ENCODE peak calls at places on chromosomes 4 and X, in six cellular contexts. H, L, O, U, W and T are unnamed samples.

GRCh38 chr4:40455340-40455902 is 120.3 kb downstream of the CHRNA9 start:
- DNase-seq in H (no peak), L (no peak), O (no peak), U (peak; percentile 83), W (no peak), T (no peak)

GRCh38 chr4:47032405-47033106 is 1.2 kb downstream of the GABRB1 start:
- DNase-seq in H (peak; percentile 45), L (peak; percentile 4), O (peak; percentile 48), U (no peak), W (peak; percentile 46), T (no peak)

GRCh38 chr4:157048248-157048647 is 27.7 kb upstream of the GLRB start:
- DNase-seq in H (peak; percentile 74), L (no peak), O (no peak), U (no peak), W (peak; percentile 68), T (no peak)

GRCh38 chrX:136397001-136397400 is 90.7 kb upstream of the BRS3 start:
- DNase-seq in H (no peak), L (no peak), O (no peak), U (peak; percentile 2), W (no peak), T (peak; percentile 4)

GRCh38 chr4:32396504-32396903 is 1676.3 kb downstream of the PCDH7 start:
- DNase-seq in H (no peak), L (no peak), O (no peak), U (no peak), W (no peak), T (no peak)

GRCh38 chrX:150365051-150365952 is 2.2 kb downstream of the MAMLD1 start:
- DNase-seq in H (peak; percentile 59), L (peak; percentile 31), O (peak; percentile 68), U (no peak), W (peak; percentile 71), T (peak; percentile 39)

GRCh38 chr4:6281436-6282144 is 11.9 kb downstream of the WFS1 start:
- DNase-seq in H (no peak), L (no peak), O (no peak), U (no peak), W (no peak), T (no peak)

GRCh38 chr4:76856183-76856969 is 41.6 kb downstream of the SOWAHB start:
- DNase-seq in H (peak; percentile 28), L (no peak), O (no peak), U (peak; percentile 92), W (peak; percentile 10), T (no peak)

GRCh38 chrX:70007946-70008345 is 41.8 kb downstream of the AWAT2 start:
- DNase-seq in H (no peak), L (no peak), O (no peak), U (no peak), W (no peak), T (no peak)

GRCh38 chr4:24912252-24913098 is at the start of gene CCDC149:
- DNase-seq in H (peak; percentile 93), L (peak; percentile 64), O (no peak), U (peak; percentile 57), W (peak; percentile 93), T (peak; percentile 58)

GRCh38 chr4:75011131-75011795 is 78.3 kb downstream of the PARM1 start:
- DNase-seq in H (no peak), L (no peak), O (no peak), U (no peak), W (no peak), T (no peak)

GRCh38 chr4:134024251-134024650 is 177.3 kb downstream of the PABPC4L start:
- DNase-seq in H (no peak), L (no peak), O (no peak), U (peak; percentile 40), W (no peak), T (peak; percentile 67)

GRCh38 chr4:8928074-8928473 is 56.4 kb upstream of the HMX1 start:
- DNase-seq in H (no peak), L (no peak), O (no peak), U (no peak), W (no peak), T (no peak)

GRCh38 chrX:39195156-39195555 is 393.9 kb downstream of the MID1IP1 start:
- DNase-seq in H (no peak), L (no peak), O (no peak), U (no peak), W (no peak), T (no peak)

GRCh38 chr4:1105067-1105466 is 8.3 kb downstream of the RNF212 start:
- DNase-seq in H (no peak), L (no peak), O (no peak), U (no peak), W (no peak), T (no peak)

GRCh38 chrX:45056428-45057145 is 144.1 kb downstream of the DIPK2B start:
- DNase-seq in H (peak; percentile 8), L (no peak), O (no peak), U (no peak), W (peak; percentile 22), T (no peak)

GRCh38 chr4:157992038-157992706 is 180.7 kb downstream of the GASK1B start:
- DNase-seq in H (peak; percentile 22), L (peak; percentile 13), O (peak; percentile 51), U (peak; percentile 72), W (peak; percentile 47), T (peak; percentile 59)

GRCh38 chr4:21991050-21991449 is 42.5 kb upstream of the KCNIP4 start:
- DNase-seq in H (no peak), L (no peak), O (no peak), U (no peak), W (no peak), T (no peak)

GRCh38 chr4:59712474-59712873 is 1487.7 kb upstream of the ADGRL3 start:
- DNase-seq in H (no peak), L (no peak), O (no peak), U (no peak), W (no peak), T (no peak)

GRCh38 chr4:88672987-88673386 is 24.6 kb downstream of the NAP1L5 start:
- DNase-seq in H (peak; percentile 25), L (no peak), O (peak; percentile 40), U (peak; percentile 41), W (peak; percentile 24), T (peak; percentile 67)

GRCh38 chrX:153637121-153638040 is 9.6 kb upstream of the DUSP9 start:
- DNase-seq in H (no peak), L (no peak), O (no peak), U (no peak), W (no peak), T (no peak)

GRCh38 chrX:134172588-134173259 is 64.3 kb upstream of the CCDC160 start:
- DNase-seq in H (peak; percentile 39), L (peak; percentile 7), O (peak; percentile 56), U (no peak), W (peak; percentile 24), T (no peak)

GRCh38 chr4:168505996-168506395 is 9.1 kb downstream of the PALLD start:
- DNase-seq in H (no peak), L (no peak), O (no peak), U (peak; percentile 14), W (no peak), T (no peak)

GRCh38 chr4:130722370-130722769 is 1626.4 kb downstream of the C4orf33 start:
- DNase-seq in H (no peak), L (no peak), O (no peak), U (no peak), W (no peak), T (peak; percentile 21)

GRCh38 chrX:118022803-118023202 is 93.8 kb downstream of the KLHL13 start:
- DNase-seq in H (no peak), L (no peak), O (no peak), U (no peak), W (no peak), T (no peak)

GRCh38 chr4:114857831-114858230 is 255.6 kb downstream of the NDST4 start:
- DNase-seq in H (no peak), L (no peak), O (no peak), U (peak; percentile 79), W (no peak), T (no peak)

GRCh38 chr4:52868138-52868537 is 6.0 kb downstream of the RASL11B start:
- DNase-seq in H (no peak), L (no peak), O (no peak), U (no peak), W (no peak), T (no peak)

GRCh38 chr4:41358626-41359025 is 101.9 kb downstream of the UCHL1 start:
- DNase-seq in H (no peak), L (no peak), O (no peak), U (no peak), W (no peak), T (no peak)

GRCh38 chrX:37594755-37595382 is 23.4 kb downstream of the LANCL3 start:
- DNase-seq in H (no peak), L (no peak), O (no peak), U (no peak), W (no peak), T (no peak)

GRCh38 chr4:152731997-152732396 is 47.5 kb downstream of the TIGD4 start:
- DNase-seq in H (no peak), L (no peak), O (no peak), U (no peak), W (no peak), T (no peak)

GRCh38 chrX:53287493-53288138 is 6.2 kb upstream of the IQSEC2 start:
- DNase-seq in H (peak; percentile 82), L (no peak), O (peak; percentile 14), U (peak; percentile 76), W (peak; percentile 83), T (peak; percentile 35)

GRCh38 chr4:139278956-139279722 is 886 bp downstream of the MGARP start:
- DNase-seq in H (peak; percentile 49), L (no peak), O (no peak), U (no peak), W (no peak), T (no peak)

GRCh38 chr4:6848717-6849305 is 60.8 kb upstream of the TBC1D14 start:
- DNase-seq in H (no peak), L (no peak), O (no peak), U (no peak), W (no peak), T (no peak)